ENCODE peak calls at places on chromosomes 5 and 9, in six cellular contexts. One of them, this sample, is unnamed.

GRCh38 chr5:159552751-159553150 is 222.5 kb upstream of the IL12B start:
- DNase-seq in aorta: no peak
- DNase-seq in uterus: no peak
- DNase-seq in hepatocyte: peak
- DNase-seq in body of pancreas: no peak
- DNase-seq in cardiac fibroblast: peak
- DNase-seq in this sample: no peak

GRCh38 chr9:81522721-81523551 is 166.4 kb downstream of the TLE1 start:
- DNase-seq in body of pancreas: peak
- DNase-seq in hepatocyte: peak
- DNase-seq in cardiac fibroblast: peak
- DNase-seq in uterus: no peak
- DNase-seq in aorta: no peak
- DNase-seq in this sample: peak

GRCh38 chr5:110956280-110956912 is 115.1 kb upstream of the TSLP start:
- DNase-seq in aorta: no peak
- DNase-seq in hepatocyte: no peak
- DNase-seq in uterus: no peak
- DNase-seq in cardiac fibroblast: no peak
- DNase-seq in body of pancreas: no peak
- DNase-seq in this sample: no peak

GRCh38 chr5:14983666-14984441 is 112.3 kb upstream of the ANKH start:
- DNase-seq in cardiac fibroblast: no peak
- DNase-seq in hepatocyte: no peak
- DNase-seq in aorta: no peak
- DNase-seq in uterus: no peak
- DNase-seq in body of pancreas: no peak
- DNase-seq in this sample: peak

GRCh38 chr5:6710078-6710477 is 3.2 kb upstream of the TENT4A start:
- DNase-seq in uterus: no peak
- DNase-seq in aorta: no peak
- DNase-seq in body of pancreas: no peak
- DNase-seq in hepatocyte: no peak
- DNase-seq in cardiac fibroblast: no peak
- DNase-seq in this sample: no peak

GRCh38 chr9:133733074-133733408 is 5.1 kb downstream of the SARDH start:
- DNase-seq in cardiac fibroblast: no peak
- DNase-seq in aorta: no peak
- DNase-seq in hepatocyte: no peak
- DNase-seq in body of pancreas: no peak
- DNase-seq in uterus: no peak
- DNase-seq in this sample: no peak

GRCh38 chr5:103808464-103809106 is 246.0 kb upstream of the NUDT12 start:
- DNase-seq in cardiac fibroblast: peak
- DNase-seq in body of pancreas: peak
- DNase-seq in uterus: no peak
- DNase-seq in aorta: no peak
- DNase-seq in hepatocyte: peak
- DNase-seq in this sample: peak

GRCh38 chr9:94928696-94929372 is 202.3 kb downstream of the AOPEP start:
- DNase-seq in hepatocyte: no peak
- DNase-seq in aorta: no peak
- DNase-seq in uterus: no peak
- DNase-seq in cardiac fibroblast: no peak
- DNase-seq in body of pancreas: no peak
- DNase-seq in this sample: no peak

GRCh38 chr5:54457094-54457531 is 1.6 kb downstream of the HSPB3 start:
- DNase-seq in aorta: no peak
- DNase-seq in hepatocyte: peak
- DNase-seq in cardiac fibroblast: peak
- DNase-seq in body of pancreas: peak
- DNase-seq in uterus: no peak
- DNase-seq in this sample: no peak

GRCh38 chr5:29351170-29351569 is 1842.3 kb upstream of the CDH6 start:
- DNase-seq in body of pancreas: no peak
- DNase-seq in hepatocyte: no peak
- DNase-seq in aorta: no peak
- DNase-seq in cardiac fibroblast: no peak
- DNase-seq in uterus: no peak
- DNase-seq in this sample: no peak

GRCh38 chr5:59034498-59035186 is 451.8 kb downstream of the RAB3C start:
- DNase-seq in uterus: no peak
- DNase-seq in hepatocyte: peak
- DNase-seq in cardiac fibroblast: peak
- DNase-seq in aorta: no peak
- DNase-seq in body of pancreas: no peak
- DNase-seq in this sample: peak

GRCh38 chr5:113022661-113023060 is 46.1 kb downstream of the DCP2 start:
- DNase-seq in hepatocyte: no peak
- DNase-seq in cardiac fibroblast: peak
- DNase-seq in aorta: no peak
- DNase-seq in uterus: no peak
- DNase-seq in body of pancreas: no peak
- DNase-seq in this sample: no peak

GRCh38 chr9:107222020-107222522 is 61.0 kb upstream of the RAD23B start:
- DNase-seq in body of pancreas: no peak
- DNase-seq in hepatocyte: peak
- DNase-seq in aorta: no peak
- DNase-seq in uterus: no peak
- DNase-seq in cardiac fibroblast: peak
- DNase-seq in this sample: no peak

GRCh38 chr9:88738708-88739107 is 203.7 kb downstream of the NXNL2 start:
- DNase-seq in body of pancreas: no peak
- DNase-seq in aorta: no peak
- DNase-seq in uterus: no peak
- DNase-seq in cardiac fibroblast: no peak
- DNase-seq in hepatocyte: no peak
- DNase-seq in this sample: no peak

GRCh38 chr9:99171225-99172128 is 50.3 kb downstream of the ALG2 start:
- DNase-seq in cardiac fibroblast: no peak
- DNase-seq in aorta: no peak
- DNase-seq in hepatocyte: no peak
- DNase-seq in uterus: no peak
- DNase-seq in body of pancreas: no peak
- DNase-seq in this sample: no peak

GRCh38 chr5:153496835-153497234 is 6.4 kb downstream of the GRIA1 start:
- DNase-seq in uterus: no peak
- DNase-seq in hepatocyte: peak
- DNase-seq in cardiac fibroblast: peak
- DNase-seq in body of pancreas: no peak
- DNase-seq in aorta: no peak
- DNase-seq in this sample: no peak

GRCh38 chr5:82991678-82992323 is 85.4 kb downstream of the TMEM167A start:
- DNase-seq in body of pancreas: no peak
- DNase-seq in uterus: no peak
- DNase-seq in cardiac fibroblast: peak
- DNase-seq in aorta: no peak
- DNase-seq in hepatocyte: no peak
- DNase-seq in this sample: no peak
- H3K4me3 ChIP-seq in body of pancreas: no peak
- H3K4me3 ChIP-seq in uterus: no peak
- H3K4me3 ChIP-seq in cardiac fibroblast: no peak
- H3K4me3 ChIP-seq in aorta: no peak
- H3K4me3 ChIP-seq in hepatocyte: no peak
- H3K4me3 ChIP-seq in this sample: no peak

GRCh38 chr9:87140605-87141109 is 193.4 kb upstream of the GAS1 start:
- DNase-seq in hepatocyte: no peak
- DNase-seq in uterus: no peak
- DNase-seq in aorta: no peak
- DNase-seq in body of pancreas: no peak
- DNase-seq in cardiac fibroblast: peak
- DNase-seq in this sample: no peak
- H3K4me3 ChIP-seq in hepatocyte: no peak
- H3K4me3 ChIP-seq in uterus: no peak
- H3K4me3 ChIP-seq in aorta: no peak
- H3K4me3 ChIP-seq in body of pancreas: no peak
- H3K4me3 ChIP-seq in cardiac fibroblast: no peak
- H3K4me3 ChIP-seq in this sample: no peak

DNA sequence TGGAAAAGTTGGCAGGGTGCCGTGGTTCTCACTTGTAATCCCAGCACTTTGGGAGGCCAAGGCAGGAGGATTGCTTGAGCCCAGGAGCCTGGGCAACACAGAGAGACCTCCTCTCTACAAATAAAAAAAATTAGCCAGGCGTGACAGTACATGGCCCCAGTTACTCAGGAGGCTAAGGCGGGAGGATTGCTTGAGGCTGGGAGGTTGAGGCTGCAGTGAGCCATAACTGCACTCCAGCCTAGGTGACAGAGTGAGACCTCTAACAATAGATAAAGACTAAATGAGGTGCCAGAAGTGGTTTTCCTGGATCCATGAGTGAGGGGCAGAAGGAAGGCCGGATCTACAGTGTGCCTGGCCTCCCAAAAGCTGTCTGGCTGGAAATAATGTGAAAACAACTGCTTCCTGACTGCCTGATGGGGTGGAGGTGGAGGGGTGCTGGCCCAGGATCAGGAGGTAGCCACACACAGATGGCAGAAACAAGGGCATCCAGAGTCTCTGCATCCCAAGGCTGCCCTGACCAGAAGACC is 4.1 kb downstream of the SHB start:
- DNase-seq in body of pancreas: no peak
- DNase-seq in hepatocyte: no peak
- DNase-seq in cardiac fibroblast: no peak
- DNase-seq in uterus: no peak
- DNase-seq in aorta: no peak
- DNase-seq in this sample: no peak
- H3K4me3 ChIP-seq in body of pancreas: no peak
- H3K4me3 ChIP-seq in hepatocyte: no peak
- H3K4me3 ChIP-seq in cardiac fibroblast: peak
- H3K4me3 ChIP-seq in uterus: no peak
- H3K4me3 ChIP-seq in aorta: no peak
- H3K4me3 ChIP-seq in this sample: no peak

DNA sequence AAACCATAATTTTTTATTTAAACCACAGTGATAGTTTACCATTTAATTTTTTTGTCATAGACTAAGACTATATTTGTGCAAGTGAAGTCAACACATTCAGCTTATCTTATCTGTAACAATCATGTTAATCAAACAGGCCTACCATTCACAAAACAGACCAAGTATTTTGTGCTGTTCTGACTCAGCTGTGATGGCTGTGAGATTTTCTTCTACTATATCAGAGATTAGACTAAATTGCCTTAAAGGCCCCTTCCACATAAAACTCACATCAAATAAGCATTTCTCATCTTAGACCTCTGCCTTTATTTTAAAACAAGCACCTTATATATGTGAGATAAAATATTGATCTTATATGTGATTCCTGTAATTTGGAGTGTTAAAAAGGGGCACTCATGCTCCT is 13.4 kb downstream of the CCDC152 start:
- DNase-seq in uterus: no peak
- DNase-seq in cardiac fibroblast: no peak
- DNase-seq in hepatocyte: no peak
- DNase-seq in body of pancreas: no peak
- DNase-seq in aorta: no peak
- DNase-seq in this sample: no peak
- H3K4me3 ChIP-seq in uterus: no peak
- H3K4me3 ChIP-seq in cardiac fibroblast: no peak
- H3K4me3 ChIP-seq in hepatocyte: no peak
- H3K4me3 ChIP-seq in body of pancreas: no peak
- H3K4me3 ChIP-seq in aorta: no peak
- H3K4me3 ChIP-seq in this sample: no peak

GRCh38 chr5:96816430-96816939 is 8.7 kb upstream of the ERAP1 start:
- DNase-seq in aorta: no peak
- DNase-seq in cardiac fibroblast: no peak
- DNase-seq in body of pancreas: no peak
- DNase-seq in uterus: no peak
- DNase-seq in hepatocyte: no peak
- DNase-seq in this sample: no peak
- H3K4me3 ChIP-seq in aorta: no peak
- H3K4me3 ChIP-seq in cardiac fibroblast: no peak
- H3K4me3 ChIP-seq in body of pancreas: no peak
- H3K4me3 ChIP-seq in uterus: no peak
- H3K4me3 ChIP-seq in hepatocyte: no peak
- H3K4me3 ChIP-seq in this sample: no peak

DNA sequence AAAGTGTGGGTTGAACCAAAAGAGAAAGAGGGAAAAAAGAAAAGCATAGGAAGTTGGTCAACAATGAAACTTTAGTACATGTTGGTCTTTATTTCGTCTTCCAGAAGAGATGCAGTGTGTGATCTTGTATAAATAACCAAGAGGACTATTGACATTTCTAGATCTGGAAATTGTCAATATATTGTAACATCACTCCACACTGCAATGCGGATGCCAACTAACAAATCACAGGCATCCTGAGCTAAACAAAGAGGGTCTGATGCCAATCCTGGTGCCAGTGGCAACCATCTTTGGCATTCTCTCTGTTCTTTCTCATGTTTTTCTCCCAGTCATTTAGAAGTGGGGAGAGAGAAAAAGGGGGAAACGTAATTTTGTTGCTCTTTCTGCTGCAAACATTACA is 9.7 kb downstream of the NFIB start:
- DNase-seq in body of pancreas: no peak
- DNase-seq in uterus: no peak
- DNase-seq in aorta: no peak
- DNase-seq in hepatocyte: no peak
- DNase-seq in cardiac fibroblast: no peak
- DNase-seq in this sample: no peak
- H3K4me3 ChIP-seq in body of pancreas: no peak
- H3K4me3 ChIP-seq in uterus: no peak
- H3K4me3 ChIP-seq in aorta: no peak
- H3K4me3 ChIP-seq in hepatocyte: no peak
- H3K4me3 ChIP-seq in cardiac fibroblast: no peak
- H3K4me3 ChIP-seq in this sample: no peak

DNA sequence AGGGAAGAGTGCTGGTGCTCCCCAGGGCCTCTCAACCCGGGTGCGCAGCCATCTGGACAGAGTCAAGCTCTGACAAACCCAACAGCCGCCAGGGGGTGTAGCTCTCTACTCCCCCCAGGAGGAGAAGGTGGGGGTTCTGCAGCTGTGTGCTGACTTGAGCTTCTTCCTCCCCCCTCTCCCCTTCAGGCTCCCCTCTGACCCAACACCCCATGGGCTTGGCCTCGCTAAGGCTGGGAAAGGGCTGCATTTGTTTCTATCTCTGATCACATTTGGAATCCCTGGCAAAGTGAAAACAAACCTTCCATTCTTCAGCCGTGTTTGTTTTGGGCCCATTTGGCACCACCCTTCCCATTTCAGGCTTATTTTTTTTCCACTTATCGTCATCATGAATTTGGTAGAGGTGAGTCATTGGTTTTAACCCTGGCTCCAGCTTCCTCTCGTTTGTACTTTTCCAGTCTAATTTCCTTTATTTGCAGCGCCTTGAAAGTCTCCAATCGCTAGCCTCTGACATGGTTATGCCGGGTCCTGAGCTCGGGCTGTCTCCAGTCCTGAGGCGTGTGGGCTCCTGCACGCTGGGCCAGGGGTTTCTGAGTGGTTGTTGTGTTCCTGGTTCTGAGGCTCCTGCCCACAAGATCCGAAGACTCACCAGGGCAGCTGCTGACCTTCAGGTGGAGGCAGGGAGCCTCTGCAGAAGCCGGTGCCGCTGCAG is 36.1 kb downstream of the DAP start:
- DNase-seq in aorta: peak
- DNase-seq in uterus: peak
- DNase-seq in body of pancreas: peak
- DNase-seq in cardiac fibroblast: peak
- DNase-seq in hepatocyte: no peak
- DNase-seq in this sample: no peak
- H3K4me3 ChIP-seq in aorta: no peak
- H3K4me3 ChIP-seq in uterus: no peak
- H3K4me3 ChIP-seq in body of pancreas: no peak
- H3K4me3 ChIP-seq in cardiac fibroblast: peak
- H3K4me3 ChIP-seq in hepatocyte: no peak
- H3K4me3 ChIP-seq in this sample: no peak